ENCODE peak calls at places on chromosomes 6 and 20, in ten cellular contexts. C is lung; Y is GM23248; E is adipocyte; I is adrenal gland; W is CD4-positive, CD25-positive, alpha-beta regulatory T cell; X is mammary epithelial cell; R is ascending aorta; S is NT2/D1; Q is right cardiac atrium. L is an unnamed sample.
A peak's percentile ranks its signal among the peaks of the same experiment; 100 is the strongest.

GRCh38 chr6:109125504-109125903 is 30.2 kb downstream of the CEP57L1 start:
- DNase-seq in Q (no peak), X (no peak), W (no peak), S (no peak), I (no peak), C (no peak), Y (no peak), E (no peak), R (no peak), L (no peak)

GRCh38 chr20:61677928-61678327 is 387.8 kb downstream of the TAF4 start:
- DNase-seq in E (no peak), X (no peak), Q (no peak), C (no peak), W (no peak), R (no peak), Y (no peak), S (no peak), I (no peak), L (no peak)

GRCh38 chr6:71473908-71474307 is 185.3 kb downstream of the OGFRL1 start:
- DNase-seq in C (peak; percentile 82), Y (peak; percentile 93), E (peak; percentile 74), I (peak; percentile 39), Q (no peak), W (no peak), X (peak; percentile 91), S (no peak), R (peak; percentile 56), L (peak; percentile 77)

GRCh38 chr6:144364727-144365126 is 79.6 kb downstream of the UTRN start:
- DNase-seq in E (no peak), W (no peak), S (no peak), C (no peak), R (no peak), I (no peak), Y (no peak), X (no peak), Q (no peak), L (no peak)

GRCh38 chr20:47672886-47673670 is 112.2 kb downstream of the SULF2 start:
- DNase-seq in Q (no peak), R (no peak), Y (no peak), C (no peak), S (no peak), W (no peak), I (no peak), X (no peak), E (no peak), L (no peak)

GRCh38 chr20:45372646-45373352 is 5.3 kb downstream of the TP53TG5 start:
- DNase-seq in W (no peak), Q (peak; percentile 86), I (no peak), X (no peak), E (no peak), R (no peak), S (no peak), C (no peak), Y (peak; percentile 72), L (no peak)

GRCh38 chr6:157954150-157955117 is 27.2 kb upstream of the SYNJ2 start:
- DNase-seq in W (no peak), X (peak; percentile 56), E (peak; percentile 36), C (no peak), I (peak; percentile 25), R (no peak), Q (no peak), Y (peak; percentile 63), S (no peak), L (peak; percentile 50)

GRCh38 chr6:17448165-17448564 is 54.8 kb downstream of the CAP2 start:
- DNase-seq in W (no peak), S (no peak), C (no peak), Q (no peak), R (no peak), I (no peak), E (peak; percentile 66), X (no peak), Y (no peak), L (no peak)

DNA sequence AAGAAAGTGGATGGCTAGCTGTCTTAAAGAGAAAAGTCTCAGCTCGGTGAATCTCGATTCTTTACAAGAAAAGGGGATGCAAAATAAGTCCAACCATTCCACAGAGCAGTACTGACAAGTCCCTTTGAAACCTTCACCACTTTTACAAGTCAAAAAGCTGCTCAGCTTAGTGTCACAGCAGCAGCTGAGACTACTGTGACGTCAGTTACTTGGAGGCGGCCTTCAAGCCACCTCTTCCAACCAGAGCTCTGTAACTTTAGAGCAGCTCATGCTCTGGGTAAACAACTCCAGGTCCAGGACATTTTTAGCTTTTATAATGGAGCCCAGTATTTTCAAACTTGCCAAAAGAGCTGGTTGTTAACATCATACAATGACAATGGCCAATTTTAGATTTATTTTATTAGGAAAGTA is at the start of gene KIAA0408:
- DNase-seq in C (peak; percentile 77), I (peak; percentile 46), Y (peak; percentile 67), R (no peak), W (no peak), Q (peak; percentile 74), S (peak; percentile 23), X (peak; percentile 20), E (peak; percentile 68), L (peak; percentile 45)
- H3K4me3 ChIP-seq in C (peak within 1 kb of the TSS; percentile 42), I (no peak within 1 kb of the TSS), Y (peak within 1 kb of the TSS; percentile 32), R (peak within 1 kb of the TSS; percentile 40), W (no peak within 1 kb of the TSS), Q (peak within 1 kb of the TSS; percentile 69), S (no peak within 1 kb of the TSS), X (no peak within 1 kb of the TSS), E (peak within 1 kb of the TSS; percentile 81), L (no peak within 1 kb of the TSS)

DNA sequence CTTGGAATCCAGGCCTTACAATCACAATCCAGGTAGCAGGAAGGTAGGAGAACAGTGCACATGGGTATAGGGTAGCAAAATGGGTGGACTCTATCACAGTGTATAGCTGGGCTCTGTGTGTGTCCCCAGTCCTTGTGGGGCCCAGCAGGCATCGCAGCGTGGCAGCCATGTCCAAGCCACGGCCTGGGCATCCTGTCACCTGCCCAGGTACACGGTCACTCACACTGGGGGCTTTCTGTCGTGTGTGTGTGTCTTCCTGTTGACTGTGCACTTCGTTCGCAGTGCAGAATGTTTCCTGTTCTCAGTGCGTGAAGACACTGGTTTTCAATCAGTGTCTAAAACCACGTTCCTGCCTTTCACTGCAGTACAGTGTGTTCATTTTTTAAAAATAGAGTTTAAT is 523.2 kb upstream of the JARID2 start:
- DNase-seq in Y (no peak), Q (no peak), W (no peak), X (no peak), R (no peak), I (no peak), S (no peak), E (no peak), C (no peak), L (no peak)
- H3K4me1 ChIP-seq in Y (peaks cover 6% of the 10 kb centered on the region), Q (peaks cover 4% of the 10 kb centered on the region), W (no peaks in the 10 kb centered on the region), X (peaks cover under 1% of the 10 kb centered on the region), R (no peaks in the 10 kb centered on the region), I (peaks cover 14% of the 10 kb centered on the region), S (no peaks in the 10 kb centered on the region), E (peaks cover 21% of the 10 kb centered on the region), C (no peaks in the 10 kb centered on the region), L (no peaks in the 10 kb centered on the region)

DNA sequence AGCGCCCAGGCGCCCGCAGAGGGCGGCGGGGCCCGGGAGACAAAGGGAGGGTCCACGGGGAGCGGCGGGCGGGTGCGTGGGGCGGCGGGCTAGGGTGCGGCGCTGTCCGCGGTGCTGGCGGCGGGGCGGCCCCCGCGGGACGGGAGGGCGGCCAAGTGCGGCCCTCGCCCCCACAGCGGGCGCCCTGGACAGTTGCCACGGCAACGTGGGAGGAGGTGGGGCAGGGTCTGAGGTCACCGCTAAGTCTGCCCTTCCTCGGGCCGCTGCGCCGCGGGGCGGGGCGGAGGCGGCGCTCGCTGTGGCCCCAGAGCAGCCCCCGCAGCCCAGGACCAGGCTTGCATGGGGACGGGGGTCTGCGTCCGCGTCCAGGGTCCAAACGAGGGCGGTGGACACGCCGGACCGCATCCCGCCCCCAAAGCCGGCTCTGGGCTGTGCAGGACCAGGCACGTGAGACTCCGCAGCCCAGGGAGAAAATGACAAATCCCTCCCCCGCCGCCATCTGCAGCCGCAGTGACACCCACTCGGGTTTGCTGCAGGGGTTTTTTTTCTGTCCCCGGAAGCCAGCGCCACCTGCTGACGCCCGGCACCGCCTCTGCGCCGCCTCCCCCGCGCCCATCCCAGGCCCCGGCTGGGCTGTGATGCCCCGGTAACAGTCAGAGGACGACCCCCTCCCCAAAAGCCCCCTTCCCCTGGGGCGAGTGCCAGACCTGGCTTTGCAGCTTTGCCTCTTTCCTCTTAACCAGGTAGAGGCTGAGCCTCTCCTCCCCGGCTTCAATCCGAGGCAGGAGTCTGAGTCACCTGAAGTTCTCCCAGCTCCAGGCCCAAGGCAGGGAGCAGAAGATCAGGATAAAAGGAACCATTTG is 36.8 kb downstream of the YTHDF1 start:
- DNase-seq in W (peak; percentile 41), I (peak; percentile 24), Q (peak; percentile 75), S (no peak), R (no peak), E (peak; percentile 36), X (no peak), C (no peak), Y (peak; percentile 41), L (peak; percentile 39)
- H3K4me3 ChIP-seq in W (no peak overlapping the region), I (no peak overlapping the region), Q (peak overlapping the region; percentile 33), S (peak overlapping the region; percentile 71), R (peak overlapping the region; percentile 26), E (no peak overlapping the region), X (no peak overlapping the region), C (no peak overlapping the region), Y (no peak overlapping the region), L (no peak overlapping the region)

GRCh38 chr20:49184691-49185070 is 3.5 kb downstream of the STAU1 start:
- DNase-seq in C (no peak), E (no peak), S (no peak), W (no peak), Y (no peak), Q (no peak), I (no peak), X (no peak), R (no peak), L (no peak)

GRCh38 chr20:49179368-49180277 is 8.5 kb downstream of the STAU1 start:
- DNase-seq in X (no peak), W (no peak), R (no peak), S (no peak), C (no peak), I (no peak), E (no peak), Y (no peak), Q (no peak), L (peak; percentile 89)

GRCh38 chr20:49183444-49183843 is 4.7 kb downstream of the STAU1 start:
- DNase-seq in E (no peak), S (no peak), Q (no peak), X (no peak), Y (no peak), C (no peak), I (no peak), W (no peak), R (no peak), L (no peak)

GRCh38 chr20:49185071-49185757 is 2.9 kb downstream of the STAU1 start:
- DNase-seq in X (no peak), I (no peak), E (no peak), W (no peak), S (no peak), Y (no peak), Q (no peak), R (no peak), C (no peak), L (no peak)

DNA sequence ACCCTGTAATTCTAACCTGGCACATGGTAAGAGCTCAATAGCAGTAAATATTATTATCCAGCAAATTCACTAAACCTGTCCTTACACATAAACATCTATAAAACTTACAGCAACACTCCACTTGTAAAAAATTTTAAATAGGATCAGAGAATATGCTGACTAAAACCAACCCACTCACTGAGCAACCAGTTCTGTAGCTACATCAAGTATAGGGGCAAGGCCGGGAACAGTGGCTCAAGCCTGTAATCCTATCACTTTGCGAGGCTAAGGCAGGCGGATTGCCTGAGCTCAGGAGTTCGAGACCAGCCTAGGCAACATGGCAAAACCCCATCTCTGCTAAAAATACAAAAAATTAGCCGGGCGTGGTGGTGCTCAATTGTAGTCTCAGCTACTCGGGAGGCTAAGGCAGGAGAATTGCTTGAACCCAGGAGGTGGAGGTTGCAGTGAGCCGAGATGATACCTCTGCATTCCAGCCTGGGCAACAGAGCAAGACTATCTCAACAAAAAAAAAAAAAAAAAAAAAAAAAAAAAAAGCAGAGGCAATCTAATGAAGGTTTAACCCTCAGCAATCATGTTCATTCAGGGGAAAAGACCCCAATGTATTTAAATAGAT is 6.8 kb downstream of the STAU1 start:
- DNase-seq in E (no peak), I (no peak), R (no peak), X (no peak), S (no peak), Q (no peak), C (no peak), Y (no peak), W (no peak), L (no peak)
- H3K4me1 ChIP-seq in E (peaks cover 55% of the 10 kb centered on the region), I (peaks cover 64% of the 10 kb centered on the region), R (peaks cover 11% of the 10 kb centered on the region), X (peaks cover 16% of the 10 kb centered on the region), S (no peaks in the 10 kb centered on the region), Q (peaks cover 2% of the 10 kb centered on the region), C (peaks cover 11% of the 10 kb centered on the region), Y (peaks cover 7% of the 10 kb centered on the region), W (peaks cover 62% of the 10 kb centered on the region), L (peaks cover 44% of the 10 kb centered on the region)